ENCODE peak calls at places on chromosomes 3 and 15, in nine cellular contexts. T is epithelial cell of proximal tubule, C is astrocyte of the spinal cord, R is transverse colon, B is A549, P is sigmoid colon, K is osteoblast, Z is epithelial cell of esophagus, G is pancreas. L is an unnamed sample.

GRCh38 chr3:9168230-9168629 is 81.2 kb downstream of the SRGAP3 start:
- DNase-seq in P (no peak), Z (peak), K (no peak), T (no peak), R (peak), C (no peak), G (no peak), B (no peak), L (no peak)

GRCh38 chr3:71453822-71454512 is 129.6 kb downstream of the FOXP1 start:
- DNase-seq in P (no peak), C (no peak), K (no peak), Z (peak), R (no peak), B (no peak), T (no peak), G (no peak), L (no peak)

GRCh38 chr15:74387988-74388955 is 20.8 kb upstream of the CYP11A1 start:
- DNase-seq in G (no peak), T (no peak), Z (no peak), K (peak), B (no peak), R (no peak), C (no peak), P (no peak), L (no peak)

GRCh38 chr15:39784125-39784524 is 1.5 kb upstream of the FSIP1 start:
- DNase-seq in G (no peak), Z (peak), B (no peak), R (no peak), P (no peak), T (no peak), K (no peak), C (peak), L (no peak)

GRCh38 chr3:188683032-188683491 is 488.7 kb upstream of the TPRG1 start:
- DNase-seq in K (peak), R (no peak), B (no peak), T (peak), C (peak), P (no peak), G (no peak), Z (peak), L (peak)

GRCh38 chr15:50883903-50884302 is 24.6 kb upstream of the AP4E1 start:
- DNase-seq in T (no peak), K (peak), R (peak), C (peak), Z (peak), B (peak), G (no peak), P (no peak), L (peak)

GRCh38 chr3:75220932-75221331 is 443.2 kb upstream of the FRG2C start:
- DNase-seq in C (no peak), T (no peak), R (no peak), B (no peak), P (no peak), K (no peak), G (no peak), Z (no peak), L (no peak)

GRCh38 chr3:136755192-136755591 is 3.0 kb upstream of the STAG1 start:
- DNase-seq in P (no peak), T (no peak), Z (no peak), K (no peak), C (no peak), G (no peak), R (no peak), B (no peak), L (no peak)

GRCh38 chr15:67762610-67763368 is 62.5 kb upstream of the SKOR1 start:
- DNase-seq in C (no peak), T (no peak), R (no peak), G (no peak), Z (no peak), P (no peak), B (no peak), K (no peak), L (no peak)

GRCh38 chr3:153285194-153285641 is 123.2 kb downstream of the RAP2B start:
- DNase-seq in P (no peak), B (peak), C (peak), G (no peak), K (peak), R (no peak), Z (peak), T (no peak), L (peak)

GRCh38 chr3:135199137-135199536 is 404.1 kb downstream of the EPHB1 start:
- DNase-seq in T (no peak), C (no peak), K (no peak), B (no peak), G (no peak), R (no peak), Z (no peak), P (no peak), L (no peak)

GRCh38 chr15:31977812-31978662 is 52.3 kb upstream of the CHRNA7 start:
- DNase-seq in B (peak), Z (peak), C (peak), R (peak), K (peak), P (no peak), T (no peak), G (peak), L (peak)

GRCh38 chr3:186993210-186993782 is 63.0 kb downstream of the ST6GAL1 start:
- DNase-seq in R (no peak), Z (no peak), G (no peak), K (no peak), B (no peak), C (no peak), T (no peak), P (no peak), L (no peak)

GRCh38 chr15:31339558-31339895 is 12.9 kb downstream of the KLF13 start:
- DNase-seq in T (no peak), R (no peak), P (no peak), B (no peak), C (no peak), K (no peak), Z (no peak), G (peak), L (no peak)

GRCh38 chr3:187000711-187001151 is 70.4 kb downstream of the ST6GAL1 start:
- DNase-seq in G (no peak), Z (no peak), B (no peak), K (no peak), T (no peak), R (peak), P (no peak), C (no peak), L (no peak)

GRCh38 chr3:49359623-49360022 is 1.5 kb upstream of the GPX1 start:
- DNase-seq in T (no peak), R (no peak), P (no peak), G (no peak), K (no peak), Z (peak), B (no peak), C (peak), L (no peak)

GRCh38 chr3:184003187-184003967 is 14.3 kb downstream of the ABCC5 start:
- DNase-seq in P (no peak), B (no peak), T (peak), K (peak), G (no peak), Z (peak), C (peak), R (no peak), L (peak)

GRCh38 chr3:124398594-124398993 is 331.7 kb upstream of the UMPS start:
- DNase-seq in Z (no peak), B (no peak), R (no peak), G (no peak), T (no peak), K (no peak), P (no peak), C (no peak), L (no peak)

GRCh38 chr15:65819563-65819960 is 27.5 kb upstream of the DENND4A start:
- DNase-seq in C (no peak), K (no peak), G (no peak), T (no peak), B (no peak), P (no peak), R (no peak), Z (no peak), L (no peak)

GRCh38 chr15:99165020-99165790 is 60.3 kb downstream of the SYNM start:
- DNase-seq in B (no peak), T (no peak), P (no peak), Z (no peak), R (no peak), G (no peak), C (no peak), K (no peak), L (no peak)

GRCh38 chr3:139113766-139114165 is 69.1 kb upstream of the PRR23C start:
- DNase-seq in R (no peak), P (no peak), C (no peak), T (no peak), Z (no peak), B (no peak), K (no peak), G (no peak), L (no peak)

GRCh38 chr15:42155546-42156265 is 730 bp downstream of the PLA2G4F start:
- DNase-seq in P (no peak), T (no peak), R (peak), G (peak), K (peak), B (no peak), Z (peak), C (no peak), L (no peak)

GRCh38 chr3:184679056-184679502 is 32.8 kb downstream of the MAGEF1 start:
- DNase-seq in B (no peak), R (no peak), K (peak), P (peak), C (no peak), T (no peak), G (no peak), Z (no peak), L (peak)

GRCh38 chr15:75554717-75555116 is 24.4 kb downstream of the PTPN9 start:
- DNase-seq in T (no peak), B (no peak), C (peak), P (no peak), G (no peak), Z (peak), K (peak), R (no peak), L (peak)

GRCh38 chr3:195544634-195545033 is 1.5 kb upstream of the PPP1R2 start:
- DNase-seq in Z (no peak), R (no peak), C (no peak), K (no peak), B (no peak), G (peak), T (no peak), P (peak), L (peak)

GRCh38 chr3:108623504-108623903 is 34.0 kb downstream of the DZIP3 start:
- DNase-seq in T (no peak), Z (no peak), P (no peak), K (no peak), R (no peak), C (no peak), B (no peak), G (no peak), L (no peak)

GRCh38 chr3:168006584-168006983 is 89.1 kb downstream of the GOLIM4 start:
- DNase-seq in G (no peak), B (no peak), Z (no peak), K (no peak), R (no peak), C (no peak), T (no peak), P (no peak), L (no peak)

GRCh38 chr15:70859322-70859908 is 5.5 kb upstream of the LARP6 start:
- DNase-seq in B (no peak), T (no peak), P (no peak), C (no peak), G (no peak), K (no peak), R (no peak), Z (no peak), L (peak)

GRCh38 chr3:155193868-155194267 is 99.6 kb downstream of the STRIT1 start:
- DNase-seq in G (no peak), Z (no peak), C (no peak), T (no peak), R (no peak), B (no peak), K (no peak), P (no peak), L (no peak)

GRCh38 chr3:52614689-52615088 is 71.0 kb downstream of the PBRM1 start:
- DNase-seq in Z (no peak), C (peak), R (no peak), T (no peak), B (no peak), G (no peak), P (no peak), K (no peak), L (no peak)

GRCh38 chr3:120795017-120795648 is 52.6 kb downstream of the GTF2E1 start:
- DNase-seq in G (peak), T (peak), K (no peak), P (peak), C (peak), R (peak), B (peak), Z (peak), L (peak)

GRCh38 chr3:10228248-10228950 is 19.9 kb upstream of the TATDN2 start:
- DNase-seq in C (no peak), K (no peak), R (no peak), B (no peak), G (no peak), T (no peak), Z (peak), P (no peak), L (peak)

GRCh38 chr3:159632124-159632523 is 356.5 kb upstream of the IL12A start:
- DNase-seq in Z (no peak), R (no peak), P (no peak), T (no peak), B (no peak), G (no peak), K (no peak), C (no peak), L (no peak)

DNA sequence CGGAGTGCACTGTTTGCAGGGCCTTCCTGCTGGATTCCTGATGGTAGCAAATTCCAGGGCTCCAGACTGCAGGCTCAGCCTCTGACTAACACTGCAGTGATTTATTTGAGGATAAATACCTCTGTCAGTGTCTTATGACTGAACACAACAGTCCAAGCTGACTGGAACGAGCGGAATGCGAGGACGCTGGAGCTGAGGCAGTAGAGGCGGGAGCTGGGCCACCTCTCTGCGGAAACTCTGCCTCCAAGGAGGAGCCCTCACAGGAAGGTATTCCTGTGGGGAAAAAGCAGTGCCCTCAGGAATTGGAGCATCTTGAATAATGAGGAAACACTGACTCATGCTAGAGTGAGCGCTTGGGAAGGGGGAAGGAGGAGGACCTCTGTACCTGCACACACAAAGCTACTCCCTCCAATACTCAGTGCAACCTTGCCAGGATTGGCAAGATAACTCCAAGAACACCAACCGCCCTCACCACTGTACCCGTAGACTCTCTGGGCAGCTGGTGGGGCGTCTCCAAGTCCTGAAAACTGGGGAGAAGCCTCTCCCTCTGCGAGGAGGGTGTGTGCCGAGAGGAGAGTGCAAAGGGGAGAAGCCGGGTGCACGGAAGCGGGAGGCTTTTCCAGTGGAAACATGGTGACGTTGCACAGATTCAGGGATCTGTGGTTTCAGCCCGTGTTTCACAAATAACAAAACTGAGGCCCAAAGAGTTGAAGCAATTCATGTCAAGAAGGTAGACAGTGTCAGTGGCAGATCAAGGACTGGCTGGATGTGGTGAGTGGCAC is 43.0 kb downstream of the VGLL4 start:
- DNase-seq in B (peak), T (peak), R (peak), G (peak), Z (peak), P (peak), K (peak), C (peak), L (peak)
- TF ChIP-seq CTCF in B (no peak), T (peak), R (no peak), G (no peak), Z (no peak), P (no peak), K (no peak), C (no peak), L (no peak)

GRCh38 chr3:77038928-77039605 is 832 bp upstream of the ROBO2 start:
- DNase-seq in K (peak), Z (peak), P (no peak), C (peak), T (no peak), R (no peak), B (no peak), G (no peak), L (peak)
- H3K4me3 ChIP-seq in K (peak), Z (peak), P (peak), C (peak), T (peak), R (peak), B (peak), G (peak), L (peak)

DNA sequence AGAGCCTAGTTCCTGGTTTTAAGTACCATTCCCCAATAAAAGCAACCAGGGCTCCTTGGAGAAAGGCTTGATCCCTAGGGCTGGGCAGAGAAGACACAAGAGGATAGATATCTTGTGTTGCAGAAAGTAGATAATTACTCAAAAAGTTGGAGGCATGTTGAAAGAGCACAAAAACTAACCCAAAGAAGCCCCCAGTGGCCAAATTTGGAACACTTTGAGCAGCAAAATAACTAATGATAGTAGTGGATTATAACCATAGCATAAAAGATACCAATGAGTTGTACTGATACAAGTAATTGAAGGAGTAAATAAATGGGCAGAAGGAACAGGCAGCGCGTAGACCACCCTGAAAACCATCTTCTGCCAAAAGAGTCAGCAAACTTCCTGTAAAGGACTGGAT is 12.0 kb downstream of the EXOSC7 start:
- DNase-seq in P (no peak), R (no peak), B (no peak), Z (no peak), T (no peak), C (no peak), G (no peak), K (peak), L (peak)
- TF ChIP-seq CTCF in P (no peak), R (peak), B (peak), Z (peak), T (peak), C (peak), G (peak), K (peak), L (peak)

DNA sequence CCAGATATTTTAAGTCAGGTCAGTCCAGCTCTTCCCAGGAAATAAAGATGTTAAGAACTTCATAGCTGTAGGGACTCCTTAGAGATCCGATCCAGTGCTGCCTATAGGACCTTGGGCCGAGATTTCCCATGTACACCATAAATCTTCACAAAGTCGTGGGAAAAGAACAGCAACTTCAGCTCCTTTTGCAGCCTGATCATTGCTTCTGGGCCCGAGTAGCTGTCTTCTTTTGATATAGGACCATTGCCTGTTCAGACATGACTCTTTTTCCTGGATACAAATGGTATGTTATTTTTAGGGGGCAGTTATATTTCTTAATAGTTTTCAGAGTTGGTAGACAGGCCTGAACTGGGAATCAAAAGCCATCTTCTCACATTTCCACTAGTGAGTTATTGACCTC is 20.5 kb downstream of the IL1RAP start:
- DNase-seq in C (no peak), K (no peak), T (no peak), Z (peak), B (no peak), P (no peak), G (no peak), R (no peak), L (no peak)
- H3K4me3 ChIP-seq in C (no peak), K (no peak), T (no peak), Z (peak), B (no peak), P (no peak), G (no peak), R (no peak), L (no peak)

GRCh38 chr3:156674911-156675743 is 737 bp downstream of the TIPARP start:
- DNase-seq in K (peak), R (peak), B (peak), C (peak), Z (peak), P (peak), T (no peak), G (peak), L (peak)
- TF ChIP-seq CTCF in K (peak), R (peak), B (peak), C (peak), Z (no peak), P (peak), T (peak), G (no peak), L (peak)